ENCODE peak calls at places on chromosomes 16 and 17, in five cellular contexts. U is ovary, C is tibial nerve, A is A549, O is neural progenitor cell. V is an unnamed sample. For H3K4me1 and H3K9me3, the result is how much of the 10 kb centered on the place peaks cover.

GRCh38 chr17:30782206-30782605 is 42.3 kb downstream of the CRLF3 start:
- DNase-seq in O (no peak), A (no peak), C (no peak), U (no peak), V (no peak)

GRCh38 chr16:10386517-10387377 is 886 bp downstream of the ATF7IP2 start:
- DNase-seq in O (no peak), C (no peak), U (no peak), A (no peak), V (no peak)

GRCh38 chr17:77308768-77309726 is 168.3 kb downstream of the SEC14L1 start:
- DNase-seq in A (no peak), U (no peak), C (no peak), O (no peak), V (no peak)

GRCh38 chr17:49013311-49014205 is 16.4 kb downstream of the IGF2BP1 start:
- DNase-seq in C (no peak), U (no peak), O (peak), A (no peak), V (peak)

GRCh38 chr16:87954361-87954760 is 3.1 kb downstream of the BANP start:
- DNase-seq in C (no peak), O (no peak), A (no peak), U (no peak), V (no peak)

GRCh38 chr16:58500329-58501241 is 642 bp downstream of the NDRG4 start:
- DNase-seq in A (no peak), U (no peak), C (no peak), O (peak), V (no peak)

GRCh38 chr17:27891841-27892240 is 1.3 kb downstream of the LYRM9 start:
- DNase-seq in O (no peak), U (no peak), A (no peak), C (no peak), V (no peak)

GRCh38 chr16:86732621-86733297 is 154.4 kb downstream of the FOXL1 start:
- DNase-seq in U (no peak), A (no peak), C (no peak), O (peak), V (no peak)

GRCh38 chr16:57262841-57263584 is 18.0 kb downstream of the ARL2BP start:
- DNase-seq in U (no peak), A (no peak), C (no peak), O (no peak), V (no peak)

GRCh38 chr17:73952498-73953205 is 250.8 kb upstream of the RPL38 start:
- DNase-seq in C (no peak), A (peak), O (peak), U (no peak), V (peak)

GRCh38 chr17:76131692-76132573 is 9.1 kb downstream of the FOXJ1 start:
- DNase-seq in U (no peak), A (no peak), C (no peak), O (no peak), V (no peak)

DNA sequence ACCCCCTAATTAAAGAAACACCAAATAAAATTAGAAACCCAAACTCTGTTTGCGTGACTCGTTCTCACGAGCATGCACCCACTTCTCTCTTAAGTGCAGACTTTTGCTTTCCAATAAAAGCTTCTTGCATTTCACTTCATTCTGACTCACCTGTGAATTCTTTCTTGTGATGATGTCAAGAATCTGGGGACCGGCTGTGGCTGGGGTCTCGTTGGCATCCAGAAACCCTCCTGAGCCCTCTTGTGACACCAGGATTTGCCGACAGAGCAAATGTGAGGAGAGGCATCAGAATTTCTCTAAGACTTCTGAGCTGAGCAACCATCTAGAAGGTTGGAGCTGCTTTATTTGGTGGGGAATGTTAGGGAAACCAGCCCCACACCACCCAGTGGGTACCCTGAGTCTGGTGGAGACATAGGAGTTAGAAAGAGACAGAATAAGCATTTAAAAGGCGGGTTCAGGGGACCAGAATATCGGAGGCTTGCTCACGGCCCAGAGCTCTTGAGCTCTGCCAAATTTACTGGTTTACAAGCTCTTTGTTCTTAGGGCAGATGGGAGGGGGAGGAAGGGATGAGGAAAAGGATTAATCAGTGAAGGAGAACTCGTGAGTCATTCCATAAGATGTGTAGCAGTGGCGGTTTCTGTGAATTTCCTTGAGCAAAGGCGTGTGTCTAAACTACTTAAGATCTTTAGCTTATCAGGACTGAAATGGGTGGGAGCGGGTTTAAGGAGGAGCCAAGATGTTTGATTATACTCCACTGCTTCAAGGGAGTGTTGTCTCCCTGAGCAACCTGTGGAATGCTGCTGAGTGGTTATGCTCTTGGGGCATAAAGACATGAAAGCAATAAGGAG is 24.2 kb upstream of the TMC5 start:
- DNase-seq in A (no peak), O (peak), U (no peak), C (no peak), V (peak)
- H3K4me3 ChIP-seq in A (peak), O (no peak), U (no peak), C (no peak), V (no peak)

GRCh38 chr17:14311979-14312378 is 11.1 kb downstream of the HS3ST3B1 start:
- DNase-seq in O (no peak), U (no peak), C (no peak), A (no peak), V (no peak)
- H3K4me1 ChIP-seq in O (under half), U (under half), C (under half), A (under half), V (under half)

GRCh38 chr16:3321802-3322201 is 16.5 kb downstream of the ZNF75A start:
- DNase-seq in C (no peak), U (no peak), O (no peak), A (no peak), V (no peak)
- H3K9me3 ChIP-seq in C (half or more), U (under half), O (under half), A (half or more), V (under half)

DNA sequence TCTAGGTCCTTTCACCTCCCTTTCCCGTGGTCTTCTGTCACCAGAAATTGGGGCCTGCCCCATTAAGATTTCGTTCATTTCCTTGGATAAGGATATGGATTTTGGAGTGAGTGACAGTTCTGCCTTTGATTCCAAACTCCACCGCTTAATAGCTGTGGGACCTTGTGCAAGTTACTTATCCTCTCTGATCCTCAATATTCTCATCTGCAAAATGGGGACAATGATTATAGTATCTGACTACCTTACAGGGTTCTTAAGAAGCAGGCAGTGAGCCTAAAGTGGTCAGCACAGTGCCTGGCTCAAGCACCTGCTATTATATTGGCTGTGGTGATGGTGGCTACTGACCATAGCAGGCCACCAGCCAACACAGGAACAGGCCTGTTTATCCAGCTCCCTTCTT is 15.6 kb downstream of the TBKBP1 start:
- DNase-seq in C (no peak), U (no peak), A (no peak), O (no peak), V (no peak)
- H3K4me3 ChIP-seq in C (no peak), U (no peak), A (no peak), O (no peak), V (no peak)

DNA sequence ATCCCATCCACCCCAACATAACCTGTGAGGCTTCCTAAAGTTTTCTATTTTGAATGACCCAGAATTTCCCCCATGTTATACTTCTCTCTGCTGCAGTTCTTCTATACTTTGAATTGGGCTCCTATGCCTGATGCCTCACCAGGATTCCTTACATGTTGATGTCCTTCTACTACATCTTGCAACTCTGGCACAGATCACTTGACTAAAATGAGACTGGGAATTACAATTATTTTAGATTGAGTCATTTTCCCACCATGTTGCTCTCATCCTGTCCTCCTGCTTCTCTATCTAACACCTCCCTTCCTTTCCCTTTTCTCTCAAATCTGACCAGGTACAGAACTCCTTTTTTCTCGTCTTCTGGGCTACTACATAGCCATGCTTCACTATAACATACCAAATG is 314.0 kb upstream of the KCNJ16 start:
- DNase-seq in C (no peak), A (no peak), U (no peak), O (no peak), V (no peak)
- H3K4me1 ChIP-seq in C (under half), A (half or more), U (under half), O (under half), V (under half)

DNA sequence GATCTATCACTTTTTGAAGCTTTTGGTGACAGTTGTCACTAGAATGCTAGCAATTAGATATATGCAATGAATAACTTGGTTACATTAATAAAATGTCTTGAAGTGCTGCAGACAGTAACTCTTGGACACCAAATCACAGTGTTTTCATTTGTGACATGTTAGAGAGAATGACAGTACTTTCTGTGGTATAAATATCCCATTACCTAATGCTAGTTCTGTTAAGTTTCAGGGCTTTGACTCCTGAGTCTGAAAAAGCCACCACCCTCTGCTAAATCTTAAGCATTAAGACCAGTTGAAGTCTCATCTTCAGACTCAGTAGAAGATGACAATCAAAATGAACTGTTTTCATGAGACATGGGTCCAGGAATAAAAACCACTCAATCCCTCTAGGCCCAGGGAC is 10.6 kb upstream of the CPHXL2 start:
- DNase-seq in A (no peak), U (no peak), C (no peak), O (no peak), V (no peak)
- H3K9me3 ChIP-seq in A (under half), U (under half), C (under half), O (under half), V (under half)

DNA sequence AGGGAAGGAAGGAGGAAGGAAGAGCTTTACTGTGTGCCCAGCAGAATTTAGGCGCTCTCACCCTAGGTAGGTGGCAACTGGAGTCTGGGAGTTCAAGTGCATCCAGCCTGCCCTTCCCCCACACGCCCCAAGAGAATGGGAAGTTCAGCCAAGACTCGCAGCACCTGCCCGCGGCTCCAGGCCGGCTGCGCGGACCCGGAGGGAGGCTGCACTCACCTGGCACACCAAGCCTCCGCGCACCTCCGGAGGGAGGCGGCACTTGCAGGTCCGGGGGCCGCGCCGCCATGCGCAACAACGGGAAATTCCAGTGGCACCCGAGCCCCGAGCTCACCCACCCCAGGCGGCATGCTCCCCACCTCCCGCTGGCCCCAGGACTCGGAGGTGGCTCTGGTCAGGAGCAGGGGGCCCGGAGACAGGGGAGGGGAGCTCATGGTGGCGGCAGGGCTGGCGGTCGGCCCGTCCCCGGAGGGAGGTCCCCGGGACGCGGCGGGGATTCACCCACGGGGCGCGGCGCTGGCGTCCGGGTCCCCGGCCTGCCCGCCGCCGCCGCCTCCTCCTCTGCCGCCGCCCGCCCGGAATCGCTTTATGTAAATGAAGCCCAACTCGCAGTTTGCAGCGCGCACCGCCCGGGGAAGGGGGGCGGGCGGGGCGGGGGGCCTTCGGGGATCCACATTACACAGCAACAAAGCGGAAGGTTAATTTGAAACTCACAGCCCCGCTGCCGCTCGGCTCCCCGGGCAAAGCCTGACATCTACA is at the start of gene ZFHX3:
- DNase-seq in C (peak), U (peak), A (no peak), O (peak), V (peak)
- H3K4me3 ChIP-seq in C (peak), U (peak), A (peak), O (peak), V (peak)

DNA sequence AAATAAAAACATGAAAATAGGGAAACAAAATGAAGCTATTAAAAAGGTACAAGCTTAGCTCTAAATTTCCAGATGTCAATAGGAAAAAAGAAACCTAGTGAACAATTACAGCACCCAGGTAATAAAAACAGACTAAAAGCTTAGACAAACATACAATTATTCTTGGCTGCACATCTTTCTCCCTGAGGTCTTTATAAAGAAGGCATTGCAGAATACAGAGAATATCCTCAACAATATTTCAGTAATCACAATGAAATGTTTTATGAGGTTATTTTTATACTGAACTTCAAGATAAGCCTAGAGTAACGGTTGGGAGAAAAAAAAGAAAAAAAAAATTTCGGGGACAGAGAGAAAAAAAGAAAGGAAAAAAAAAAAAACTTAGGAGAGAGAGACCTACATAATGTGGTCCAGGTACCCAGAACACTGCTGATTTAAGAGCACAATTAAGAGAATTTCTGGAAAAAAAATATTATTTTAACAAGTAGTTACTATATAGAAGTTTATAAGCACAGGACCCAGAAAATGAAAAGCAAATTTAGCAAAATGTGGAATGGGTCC is 26.5 kb downstream of the KANSL1 start:
- DNase-seq in A (no peak), O (no peak), U (no peak), C (no peak), V (no peak)
- H3K4me1 ChIP-seq in A (half or more), O (under half), U (under half), C (half or more), V (under half)

GRCh38 chr16:35908942-35909341 is 2449.5 kb downstream of the TP53TG3F start:
- DNase-seq in A (no peak), U (no peak), C (no peak), O (no peak), V (no peak)
- H3K9me3 ChIP-seq in A (under half), U (under half), C (under half), O (under half), V (under half)

V was measured in HAP-1.